ENCODE peak calls at places on chromosome 17, in five cellular contexts. O is stimulated activated CD4-positive, alpha-beta T cell treated with anti-CD3 and anti-CD28 coated beads, Interleukin-4, amount 100 ng/mL, for 1 hour; J is substantia nigra; S is amygdala; M is NCI-H2029. R is an unnamed sample.

GRCh38 chr17:79231766-79232287 is 157.2 kb downstream of the ENGASE start:
- DNase-seq in O (no peak), J (no peak), S (no peak), M (no peak), R (no peak)

GRCh38 chr17:3558603-3559269 is 1.1 kb upstream of the TRPV3 start:
- DNase-seq in O (peak; percentile 39), J (no peak), S (no peak), M (peak; percentile 60), R (no peak)

GRCh38 chr17:57442401-57442823 is 186.1 kb downstream of the MSI2 start:
- DNase-seq in O (no peak), J (no peak), S (no peak), M (no peak), R (no peak)

GRCh38 chr17:79979201-79979840 is 56.4 kb downstream of the TBC1D16 start:
- DNase-seq in O (no peak), J (no peak), S (no peak), M (no peak), R (no peak)

GRCh38 chr17:50946891-50947843 is 81.0 kb upstream of the TOB1 start:
- DNase-seq in O (no peak), J (no peak), S (no peak), M (no peak), R (no peak)

GRCh38 chr17:78174332-78174869 is 6.0 kb downstream of the SYNGR2 start:
- DNase-seq in O (no peak), J (peak; percentile 95), S (peak; percentile 85), M (peak; percentile 81), R (peak; percentile 94)

GRCh38 chr17:41065829-41066624 is at the start of gene KRTAP2-4:
- DNase-seq in O (no peak), J (no peak), S (no peak), M (no peak), R (no peak)

GRCh38 chr17:15171433-15172047 is 93.6 kb downstream of the PMP22 start:
- DNase-seq in O (peak; percentile 15), J (peak; percentile 62), S (peak; percentile 34), M (no peak), R (peak; percentile 54)

GRCh38 chr17:74011963-74012362 is 191.5 kb upstream of the RPL38 start:
- DNase-seq in O (no peak), J (no peak), S (no peak), M (peak; percentile 95), R (no peak)

GRCh38 chr17:9817086-9817485 is 4.8 kb downstream of the GSG1L2 start:
- DNase-seq in O (no peak), J (peak; percentile 11), S (peak; percentile 6), M (no peak), R (no peak)

GRCh38 chr17:50947844-50948514 is 81.8 kb upstream of the TOB1 start:
- DNase-seq in O (no peak), J (peak; percentile 55), S (no peak), M (peak; percentile 61), R (peak; percentile 33)